ENCODE peak calls at places on chromosome 9, in six cellular contexts. One of them, this sample, is unnamed.

GRCh38 chr9:123832858-123833257 is 97.1 kb downstream of the DENND1A start:
- DNase-seq in prostate gland: no peak
- DNase-seq in SJSA1: no peak
- DNase-seq in effector memory CD4-positive, alpha-beta T cell: no peak
- DNase-seq in A673: no peak
- DNase-seq in Panc1: no peak
- DNase-seq in this sample: no peak

GRCh38 chr9:99823392-99824377 is 2.0 kb downstream of the NR4A3 start:
- DNase-seq in prostate gland: peak; percentile 27
- DNase-seq in A673: peak; percentile 66
- DNase-seq in SJSA1: peak; percentile 49
- DNase-seq in Panc1: no peak
- DNase-seq in effector memory CD4-positive, alpha-beta T cell: peak; percentile 51
- DNase-seq in this sample: no peak

GRCh38 chr9:114216081-114216480 is 60.7 kb downstream of the COL27A1 start:
- DNase-seq in prostate gland: peak; percentile 33
- DNase-seq in A673: no peak
- DNase-seq in effector memory CD4-positive, alpha-beta T cell: no peak
- DNase-seq in SJSA1: no peak
- DNase-seq in Panc1: no peak
- DNase-seq in this sample: peak; percentile 87

GRCh38 chr9:128155736-128156500 is 4.1 kb upstream of the BBLN start:
- DNase-seq in SJSA1: no peak
- DNase-seq in prostate gland: no peak
- DNase-seq in Panc1: no peak
- DNase-seq in A673: no peak
- DNase-seq in effector memory CD4-positive, alpha-beta T cell: no peak
- DNase-seq in this sample: no peak

GRCh38 chr9:16136961-16137360 is 584.1 kb downstream of the CCDC171 start:
- DNase-seq in Panc1: no peak
- DNase-seq in A673: peak; percentile 6
- DNase-seq in SJSA1: no peak
- DNase-seq in prostate gland: no peak
- DNase-seq in effector memory CD4-positive, alpha-beta T cell: no peak
- DNase-seq in this sample: no peak

GRCh38 chr9:38346811-38347735 is 45.4 kb upstream of the ALDH1B1 start:
- DNase-seq in SJSA1: no peak
- DNase-seq in effector memory CD4-positive, alpha-beta T cell: no peak
- DNase-seq in A673: peak; percentile 32
- DNase-seq in Panc1: no peak
- DNase-seq in prostate gland: no peak
- DNase-seq in this sample: no peak

GRCh38 chr9:120730661-120731514 is 16.6 kb upstream of the MEGF9 start:
- DNase-seq in Panc1: peak; percentile 85
- DNase-seq in SJSA1: peak; percentile 12
- DNase-seq in effector memory CD4-positive, alpha-beta T cell: no peak
- DNase-seq in prostate gland: no peak
- DNase-seq in A673: no peak
- DNase-seq in this sample: no peak

GRCh38 chr9:130681769-130682489 is 11.7 kb upstream of the EXOSC2 start:
- DNase-seq in Panc1: no peak
- DNase-seq in prostate gland: no peak
- DNase-seq in effector memory CD4-positive, alpha-beta T cell: no peak
- DNase-seq in SJSA1: peak; percentile 31
- DNase-seq in A673: no peak
- DNase-seq in this sample: no peak

GRCh38 chr9:106758911-106759310 is 104.1 kb upstream of the ZNF462 start:
- DNase-seq in A673: no peak
- DNase-seq in prostate gland: no peak
- DNase-seq in SJSA1: peak; percentile 51
- DNase-seq in Panc1: no peak
- DNase-seq in effector memory CD4-positive, alpha-beta T cell: no peak
- DNase-seq in this sample: no peak

GRCh38 chr9:113219972-113220371 is 1.1 kb downstream of the FKBP15 start:
- DNase-seq in SJSA1: peak; percentile 59
- DNase-seq in Panc1: no peak
- DNase-seq in effector memory CD4-positive, alpha-beta T cell: no peak
- DNase-seq in A673: no peak
- DNase-seq in prostate gland: no peak
- DNase-seq in this sample: no peak

GRCh38 chr9:78620764-78621163 is 323.8 kb downstream of the PSAT1 start:
- DNase-seq in Panc1: no peak
- DNase-seq in prostate gland: no peak
- DNase-seq in A673: no peak
- DNase-seq in SJSA1: peak; percentile 23
- DNase-seq in effector memory CD4-positive, alpha-beta T cell: no peak
- DNase-seq in this sample: no peak

GRCh38 chr9:132768932-132769894 is 98.9 kb downstream of the GTF3C4 start:
- DNase-seq in SJSA1: peak; percentile 49
- DNase-seq in prostate gland: peak; percentile 14
- DNase-seq in A673: peak; percentile 74
- DNase-seq in effector memory CD4-positive, alpha-beta T cell: peak; percentile 35
- DNase-seq in Panc1: no peak
- DNase-seq in this sample: peak; percentile 14

GRCh38 chr9:92035687-92036410 is 79.4 kb downstream of the SPTLC1 start:
- DNase-seq in Panc1: no peak
- DNase-seq in prostate gland: no peak
- DNase-seq in SJSA1: no peak
- DNase-seq in effector memory CD4-positive, alpha-beta T cell: no peak
- DNase-seq in A673: no peak
- DNase-seq in this sample: no peak

GRCh38 chr9:115593587-115594091 is 475.7 kb upstream of the TNC start:
- DNase-seq in Panc1: no peak
- DNase-seq in prostate gland: peak; percentile 8
- DNase-seq in effector memory CD4-positive, alpha-beta T cell: no peak
- DNase-seq in SJSA1: peak; percentile 74
- DNase-seq in A673: peak; percentile 86
- DNase-seq in this sample: no peak

GRCh38 chr9:134855900-134856377 is 24.7 kb upstream of the FCN2 start:
- DNase-seq in effector memory CD4-positive, alpha-beta T cell: no peak
- DNase-seq in SJSA1: no peak
- DNase-seq in Panc1: no peak
- DNase-seq in A673: no peak
- DNase-seq in prostate gland: no peak
- DNase-seq in this sample: peak; percentile 55

GRCh38 chr9:131046581-131047202 is 37.7 kb downstream of the LAMC3 start:
- DNase-seq in Panc1: no peak
- DNase-seq in SJSA1: peak; percentile 59
- DNase-seq in effector memory CD4-positive, alpha-beta T cell: peak; percentile 29
- DNase-seq in A673: peak; percentile 82
- DNase-seq in prostate gland: peak; percentile 27
- DNase-seq in this sample: peak; percentile 75

GRCh38 chr9:92247296-92247695 is 46.2 kb downstream of the IARS1 start:
- DNase-seq in SJSA1: no peak
- DNase-seq in A673: no peak
- DNase-seq in effector memory CD4-positive, alpha-beta T cell: no peak
- DNase-seq in prostate gland: no peak
- DNase-seq in Panc1: no peak
- DNase-seq in this sample: no peak

GRCh38 chr9:119905706-119906105 is 536.5 kb upstream of the BRINP1 start:
- DNase-seq in SJSA1: no peak
- DNase-seq in A673: no peak
- DNase-seq in Panc1: no peak
- DNase-seq in prostate gland: no peak
- DNase-seq in effector memory CD4-positive, alpha-beta T cell: no peak
- DNase-seq in this sample: no peak

GRCh38 chr9:109341561-109341960 is 20.7 kb upstream of the EPB41L4B start:
- DNase-seq in A673: no peak
- DNase-seq in SJSA1: no peak
- DNase-seq in Panc1: no peak
- DNase-seq in prostate gland: no peak
- DNase-seq in effector memory CD4-positive, alpha-beta T cell: no peak
- DNase-seq in this sample: no peak

GRCh38 chr9:113566712-113567071 is 103.2 kb downstream of the RGS3 start:
- DNase-seq in A673: no peak
- DNase-seq in Panc1: no peak
- DNase-seq in prostate gland: no peak
- DNase-seq in SJSA1: no peak
- DNase-seq in effector memory CD4-positive, alpha-beta T cell: no peak
- DNase-seq in this sample: peak; percentile 91

GRCh38 chr9:125172351-125172750 is 17.3 kb downstream of the PPP6C start:
- DNase-seq in effector memory CD4-positive, alpha-beta T cell: no peak
- DNase-seq in SJSA1: no peak
- DNase-seq in Panc1: no peak
- DNase-seq in prostate gland: no peak
- DNase-seq in A673: peak; percentile 78
- DNase-seq in this sample: no peak

GRCh38 chr9:136747161-136748060 is 914 bp downstream of the LCN6 start:
- DNase-seq in SJSA1: no peak
- DNase-seq in A673: no peak
- DNase-seq in effector memory CD4-positive, alpha-beta T cell: no peak
- DNase-seq in Panc1: no peak
- DNase-seq in prostate gland: no peak
- DNase-seq in this sample: no peak
- H3K4me1 ChIP-seq in SJSA1: no peaks in the 10 kb centered on the region
- H3K4me1 ChIP-seq in A673: no peaks in the 10 kb centered on the region
- H3K4me1 ChIP-seq in effector memory CD4-positive, alpha-beta T cell: no peaks in the 10 kb centered on the region
- H3K4me1 ChIP-seq in Panc1: no peaks in the 10 kb centered on the region
- H3K4me1 ChIP-seq in prostate gland: no peaks in the 10 kb centered on the region
- H3K4me1 ChIP-seq in this sample: no peaks in the 10 kb centered on the region

DNA sequence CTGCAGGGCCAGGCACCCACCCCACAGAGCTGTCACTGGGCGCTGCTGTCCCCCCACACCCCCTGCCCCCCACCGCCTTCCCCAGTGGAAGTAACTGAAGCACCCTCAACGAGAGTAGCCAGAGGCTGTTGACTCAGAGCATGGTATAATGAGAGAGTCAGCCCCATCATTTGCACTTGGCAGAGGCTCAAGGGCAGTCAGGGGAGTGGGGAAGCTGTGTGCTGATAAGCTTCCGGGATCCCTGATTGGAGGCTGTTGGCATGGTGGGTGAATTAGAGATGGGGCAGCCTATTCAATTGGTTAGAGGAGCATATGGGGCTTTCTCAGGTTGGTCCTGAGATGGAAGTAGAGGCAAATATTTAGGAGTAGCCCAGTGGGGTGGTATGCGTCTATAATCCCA is 77.1 kb upstream of the GOLM1 start:
- DNase-seq in effector memory CD4-positive, alpha-beta T cell: no peak
- DNase-seq in SJSA1: no peak
- DNase-seq in prostate gland: no peak
- DNase-seq in Panc1: no peak
- DNase-seq in A673: no peak
- DNase-seq in this sample: no peak
- H3K27ac ChIP-seq in effector memory CD4-positive, alpha-beta T cell: no peak overlapping the region
- H3K27ac ChIP-seq in SJSA1: no peak overlapping the region
- H3K27ac ChIP-seq in prostate gland: no peak overlapping the region
- H3K27ac ChIP-seq in Panc1: no peak overlapping the region
- H3K27ac ChIP-seq in A673: no peak overlapping the region
- H3K27ac ChIP-seq in this sample: no peak overlapping the region

GRCh38 chr9:89524888-89525385 is 27.0 kb upstream of the SEMA4D start:
- DNase-seq in prostate gland: no peak
- DNase-seq in SJSA1: no peak
- DNase-seq in Panc1: no peak
- DNase-seq in A673: no peak
- DNase-seq in effector memory CD4-positive, alpha-beta T cell: no peak
- DNase-seq in this sample: no peak
- H3K4me1 ChIP-seq in prostate gland: no peaks in the 10 kb centered on the region
- H3K4me1 ChIP-seq in SJSA1: no peaks in the 10 kb centered on the region
- H3K4me1 ChIP-seq in Panc1: no peaks in the 10 kb centered on the region
- H3K4me1 ChIP-seq in A673: no peaks in the 10 kb centered on the region
- H3K4me1 ChIP-seq in effector memory CD4-positive, alpha-beta T cell: peaks cover 87% of the 10 kb centered on the region
- H3K4me1 ChIP-seq in this sample: no peaks in the 10 kb centered on the region

GRCh38 chr9:570187-570586 is 271.3 kb upstream of the DMRT1 start:
- DNase-seq in effector memory CD4-positive, alpha-beta T cell: no peak
- DNase-seq in A673: no peak
- DNase-seq in Panc1: no peak
- DNase-seq in prostate gland: no peak
- DNase-seq in SJSA1: no peak
- DNase-seq in this sample: no peak
- H3K27ac ChIP-seq in effector memory CD4-positive, alpha-beta T cell: no peak overlapping the region
- H3K27ac ChIP-seq in A673: no peak overlapping the region
- H3K27ac ChIP-seq in Panc1: no peak overlapping the region
- H3K27ac ChIP-seq in prostate gland: peak overlapping the region; percentile 16
- H3K27ac ChIP-seq in SJSA1: no peak overlapping the region
- H3K27ac ChIP-seq in this sample: no peak overlapping the region

GRCh38 chr9:69824497-69825252 is 4.1 kb downstream of the CFAP95 start:
- DNase-seq in prostate gland: no peak
- DNase-seq in SJSA1: no peak
- DNase-seq in Panc1: no peak
- DNase-seq in A673: no peak
- DNase-seq in effector memory CD4-positive, alpha-beta T cell: no peak
- DNase-seq in this sample: no peak
- H3K4me1 ChIP-seq in prostate gland: no peaks in the 10 kb centered on the region
- H3K4me1 ChIP-seq in SJSA1: no peaks in the 10 kb centered on the region
- H3K4me1 ChIP-seq in Panc1: no peaks in the 10 kb centered on the region
- H3K4me1 ChIP-seq in A673: peaks cover 42% of the 10 kb centered on the region
- H3K4me1 ChIP-seq in effector memory CD4-positive, alpha-beta T cell: no peaks in the 10 kb centered on the region
- H3K4me1 ChIP-seq in this sample: no peaks in the 10 kb centered on the region

GRCh38 chr9:35079426-35080341 is at the start of gene FANCG:
- DNase-seq in SJSA1: peak; percentile 87
- DNase-seq in effector memory CD4-positive, alpha-beta T cell: peak; percentile 72
- DNase-seq in Panc1: peak; percentile 73
- DNase-seq in A673: peak; percentile 97
- DNase-seq in prostate gland: peak; percentile 92
- DNase-seq in this sample: peak; percentile 71

GRCh38 chr9:35075358-35075757 is 2.9 kb upstream of the VCP start:
- DNase-seq in Panc1: no peak
- DNase-seq in prostate gland: no peak
- DNase-seq in effector memory CD4-positive, alpha-beta T cell: no peak
- DNase-seq in SJSA1: no peak
- DNase-seq in A673: no peak
- DNase-seq in this sample: no peak

GRCh38 chr9:35076848-35077247 is 2.9 kb downstream of the FANCG start:
- DNase-seq in SJSA1: no peak
- DNase-seq in prostate gland: no peak
- DNase-seq in Panc1: no peak
- DNase-seq in effector memory CD4-positive, alpha-beta T cell: no peak
- DNase-seq in A673: no peak
- DNase-seq in this sample: no peak

GRCh38 chr9:35079041-35079425 is 709 bp downstream of the FANCG start:
- DNase-seq in effector memory CD4-positive, alpha-beta T cell: no peak
- DNase-seq in SJSA1: no peak
- DNase-seq in Panc1: no peak
- DNase-seq in A673: no peak
- DNase-seq in prostate gland: no peak
- DNase-seq in this sample: no peak

DNA sequence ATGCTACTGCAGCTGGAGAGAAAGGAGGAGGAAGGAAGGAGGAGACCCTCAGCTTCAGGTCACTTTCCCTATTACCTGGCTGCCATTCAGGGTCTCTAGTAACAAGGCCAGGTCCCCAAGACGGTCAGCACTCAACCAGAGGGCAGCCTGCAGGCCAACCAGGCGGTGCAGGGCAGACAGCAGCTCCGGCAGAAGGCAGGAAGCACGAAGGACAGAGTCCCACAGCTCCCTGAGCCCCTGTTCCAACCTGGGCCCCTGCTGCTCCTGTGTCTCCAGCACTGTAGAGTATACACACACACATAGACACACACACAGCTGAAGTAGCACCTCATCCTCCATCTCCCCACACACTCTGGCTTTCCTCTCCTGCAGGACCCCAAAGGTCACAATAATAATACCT is 1.7 kb downstream of the FANCG start:
- DNase-seq in A673: no peak
- DNase-seq in SJSA1: no peak
- DNase-seq in effector memory CD4-positive, alpha-beta T cell: no peak
- DNase-seq in prostate gland: no peak
- DNase-seq in Panc1: no peak
- DNase-seq in this sample: no peak
- H3K27ac ChIP-seq in A673: no peak overlapping the region
- H3K27ac ChIP-seq in SJSA1: no peak overlapping the region
- H3K27ac ChIP-seq in effector memory CD4-positive, alpha-beta T cell: no peak overlapping the region
- H3K27ac ChIP-seq in prostate gland: no peak overlapping the region
- H3K27ac ChIP-seq in Panc1: peak overlapping the region; percentile 90
- H3K27ac ChIP-seq in this sample: no peak overlapping the region

GRCh38 chr9:14168381-14168780 is 145.6 kb downstream of the NFIB start:
- DNase-seq in SJSA1: no peak
- DNase-seq in effector memory CD4-positive, alpha-beta T cell: no peak
- DNase-seq in prostate gland: no peak
- DNase-seq in A673: no peak
- DNase-seq in Panc1: no peak
- DNase-seq in this sample: no peak
- H3K4me1 ChIP-seq in SJSA1: peaks cover 3% of the 10 kb centered on the region
- H3K4me1 ChIP-seq in effector memory CD4-positive, alpha-beta T cell: no peaks in the 10 kb centered on the region
- H3K4me1 ChIP-seq in prostate gland: no peaks in the 10 kb centered on the region
- H3K4me1 ChIP-seq in A673: peaks cover 3% of the 10 kb centered on the region
- H3K4me1 ChIP-seq in Panc1: no peaks in the 10 kb centered on the region
- H3K4me1 ChIP-seq in this sample: peaks cover 18% of the 10 kb centered on the region

This sample was measured in ascending aorta.